ENCODE peak calls at places on chromosomes 4 and X, in four cellular contexts. O, W, C and R are unnamed samples.

GRCh38 chr4:2691313-2691712 is 64.8 kb downstream of the TNIP2 start:
- DNase-seq in C (no peak), W (no peak), O (no peak), R (no peak)

GRCh38 chrX:156005144-156005543 is 7.6 kb downstream of the IL9R start:
- DNase-seq in W (no peak), O (no peak), C (no peak), R (no peak)

GRCh38 chr4:92237559-92237958 is 66.2 kb upstream of the GRID2 start:
- DNase-seq in O (no peak), C (no peak), W (no peak), R (no peak)

GRCh38 chr4:113901994-113902787 is 77.3 kb downstream of the ARSJ start:
- DNase-seq in W (no peak), O (no peak), C (no peak), R (no peak)

GRCh38 chrX:115058276-115058675 is 40.9 kb upstream of the IL13RA2 start:
- DNase-seq in W (no peak), C (no peak), O (peak; percentile 77), R (peak; percentile 41)

GRCh38 chrX:118116308-118117068 is at the start of gene KLHL13:
- DNase-seq in C (no peak), W (peak; percentile 48), O (no peak), R (peak; percentile 28)

GRCh38 chrX:21932277-21932996 is 8.1 kb upstream of the SMS start:
- DNase-seq in O (peak; percentile 93), C (no peak), W (no peak), R (peak; percentile 89)

GRCh38 chr4:147578057-147578476 is 39.1 kb upstream of the TMEM184C start:
- DNase-seq in W (no peak), O (peak; percentile 89), C (no peak), R (peak; percentile 98)

GRCh38 chrX:72569786-72570185 is 2.9 kb downstream of the HDAC8 start:
- DNase-seq in W (no peak), C (no peak), O (peak; percentile 8), R (peak; percentile 67)

GRCh38 chr4:118265312-118266144 is 87.3 kb downstream of the PRSS12 start:
- DNase-seq in W (no peak), O (no peak), C (no peak), R (peak; percentile 35)

GRCh38 chr4:109861941-109862340 is 14.0 kb downstream of the LRIT3 start:
- DNase-seq in C (no peak), W (no peak), O (no peak), R (no peak)

GRCh38 chrX:38335382-38335781 is 8.1 kb upstream of the RPGR start:
- DNase-seq in W (no peak), O (no peak), C (no peak), R (no peak)

GRCh38 chr4:159390648-159391047 is 287.8 kb downstream of the RAPGEF2 start:
- DNase-seq in W (no peak), C (no peak), O (peak; percentile 97), R (peak; percentile 99)

GRCh38 chrX:53882331-53882730 is 161.9 kb downstream of the PHF8 start:
- DNase-seq in C (no peak), W (no peak), O (peak; percentile 79), R (no peak)

GRCh38 chr4:164572877-164573279 is 181.1 kb upstream of the SMIM31 start:
- DNase-seq in O (no peak), W (no peak), C (no peak), R (peak; percentile 78)

GRCh38 chr4:74230902-74231499 is 73.1 kb downstream of the MTHFD2L start:
- DNase-seq in W (peak; percentile 36), O (peak; percentile 84), C (peak; percentile 89), R (peak; percentile 77)

GRCh38 chr4:9679704-9680478 is 101.5 kb upstream of the DRD5 start:
- DNase-seq in C (no peak), O (no peak), W (no peak), R (no peak)

GRCh38 chr4:158624889-158625478 is 46.7 kb downstream of the C4orf46 start:
- DNase-seq in O (peak; percentile 57), C (peak; percentile 55), W (peak; percentile 87), R (peak; percentile 48)

GRCh38 chr4:147044241-147044640 is 98.6 kb upstream of the TTC29 start:
- DNase-seq in O (no peak), W (no peak), C (no peak), R (no peak)

GRCh38 chr4:136864580-136865185 is 667.6 kb downstream of the PCDH18 start:
- DNase-seq in C (peak; percentile 76), O (peak; percentile 80), W (peak; percentile 89), R (peak; percentile 37)

GRCh38 chrX:40145001-40145631 is 47.4 kb upstream of the BCOR start:
- DNase-seq in W (no peak), O (peak; percentile 23), C (no peak), R (no peak)

GRCh38 chrX:110733166-110733565 is 62.5 kb downstream of the CHRDL1 start:
- DNase-seq in W (no peak), C (no peak), O (peak; percentile 22), R (peak; percentile 40)

GRCh38 chr4:46506876-46507275 is 116.9 kb upstream of the GABRA2 start:
- DNase-seq in O (peak; percentile 12), W (no peak), C (no peak), R (peak; percentile 90)

GRCh38 chr4:154590329-154591006 is at the start of gene FGA:
- DNase-seq in O (no peak), W (no peak), C (no peak), R (no peak)

GRCh38 chr4:11367371-11367770 is 61.3 kb downstream of the HS3ST1 start:
- DNase-seq in O (peak; percentile 41), C (no peak), W (no peak), R (peak; percentile 12)

GRCh38 chr4:158523990-158524545 is 2.4 kb downstream of the RXFP1 start:
- DNase-seq in W (no peak), C (no peak), O (no peak), R (peak; percentile 66)

DNA sequence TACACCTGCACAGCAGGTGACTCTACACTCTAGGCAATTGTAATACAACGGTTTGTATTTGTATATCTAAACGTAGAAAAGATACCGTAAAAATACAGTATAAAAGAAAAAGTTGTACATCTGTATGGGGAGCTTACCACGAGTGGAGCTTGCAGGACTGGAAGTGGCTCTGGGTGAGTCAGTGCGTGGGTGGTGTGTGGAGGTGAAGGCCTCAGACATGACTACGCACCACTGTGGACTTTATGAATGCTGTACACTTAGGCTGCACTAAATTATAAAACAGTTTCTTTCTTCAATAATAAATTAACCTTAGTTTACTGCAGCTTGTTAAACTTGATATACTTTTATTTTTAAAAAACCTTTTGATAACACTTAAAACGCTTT is 85.0 kb upstream of the FAT1 start:
- DNase-seq in O (peak; percentile 58), C (no peak), W (no peak), R (peak; percentile 73)
- H3K4me2 ChIP-seq in O (no peak overlapping the region), C (no peak overlapping the region), W (no peak overlapping the region), R (peak overlapping the region; percentile 58)

DNA sequence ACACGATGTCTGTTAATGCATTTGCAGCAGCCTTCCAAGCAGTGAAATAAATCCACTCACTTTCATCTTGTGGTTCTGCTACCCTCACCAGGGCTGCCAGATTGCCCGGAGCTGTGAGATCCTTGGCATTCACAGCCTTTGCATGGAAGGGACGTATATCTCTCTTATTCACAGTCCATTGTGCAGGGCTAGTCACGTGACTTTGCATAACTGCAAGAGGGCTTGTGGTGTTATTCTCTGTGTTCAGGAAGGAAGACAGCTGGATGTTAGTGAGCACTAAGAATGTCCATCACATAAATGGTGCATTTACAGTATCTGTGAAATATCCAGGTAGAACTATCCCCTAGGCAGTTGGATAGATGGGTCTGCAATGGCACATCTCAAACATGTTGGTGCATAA is 96.5 kb upstream of the BEND4 start:
- DNase-seq in W (no peak), C (no peak), O (no peak), R (no peak)
- H2AFZ ChIP-seq in W (no peak overlapping the region), C (no peak overlapping the region), O (no peak overlapping the region), R (no peak overlapping the region)

GRCh38 chr4:53015681-53016080 is 153.6 kb downstream of the RASL11B start:
- DNase-seq in C (no peak), O (peak; percentile 73), W (peak; percentile 72), R (no peak)

GRCh38 chr4:53014881-53015280 is 152.8 kb downstream of the RASL11B start:
- DNase-seq in W (no peak), O (no peak), C (no peak), R (no peak)

GRCh38 chr4:53014368-53014767 is 152.3 kb downstream of the RASL11B start:
- DNase-seq in C (no peak), W (no peak), O (no peak), R (peak; percentile 4)

GRCh38 chr4:53013873-53014272 is 151.8 kb downstream of the RASL11B start:
- DNase-seq in O (no peak), W (no peak), C (no peak), R (no peak)

GRCh38 chr4:53016099-53016498 is 154.0 kb downstream of the RASL11B start:
- DNase-seq in O (no peak), C (no peak), W (no peak), R (no peak)
- H3K4me1 ChIP-seq in O (peaks cover 4% of the 10 kb centered on the region), C (no peaks in the 10 kb centered on the region), W (no peaks in the 10 kb centered on the region), R (no peaks in the 10 kb centered on the region)

GRCh38 chr4:4789462-4789861 is 70.0 kb upstream of the MSX1 start:
- DNase-seq in W (peak; percentile 76), C (no peak), O (no peak), R (no peak)
- H3K4me2 ChIP-seq in W (no peak overlapping the region), C (no peak overlapping the region), O (no peak overlapping the region), R (no peak overlapping the region)

DNA sequence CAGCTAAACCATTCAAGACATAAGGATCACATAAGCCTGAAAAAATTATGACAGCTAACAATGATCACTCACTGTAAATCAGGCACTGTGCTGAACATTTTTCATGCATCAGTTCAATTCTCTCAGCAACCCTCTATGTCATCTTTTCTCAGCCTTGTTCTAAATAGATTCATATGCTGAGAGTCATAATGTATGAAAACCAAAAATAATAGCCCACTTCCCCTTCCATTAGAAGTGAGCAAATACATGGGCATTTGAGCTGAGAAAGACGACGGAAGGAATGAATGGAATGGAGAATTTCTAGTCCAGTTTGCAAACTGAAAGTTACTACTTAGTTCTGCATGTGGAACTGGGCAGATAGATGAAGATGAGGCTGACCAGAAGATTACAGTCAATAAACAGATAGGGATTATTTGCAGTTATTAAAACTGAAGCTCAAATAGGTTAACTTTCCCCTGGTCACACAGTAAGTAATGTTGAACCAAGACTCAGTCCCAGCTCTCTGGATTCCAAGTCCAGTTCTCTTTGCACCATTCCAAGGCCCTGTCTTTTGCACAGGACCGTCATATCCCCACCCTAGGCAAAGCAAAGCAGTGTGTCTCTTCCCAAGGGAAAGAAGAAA is 1.6 kb upstream of the SH3RF1 start:
- DNase-seq in O (peak; percentile 52), C (no peak), W (no peak), R (peak; percentile 40)
- H2AFZ ChIP-seq in O (no peak overlapping the region), C (no peak overlapping the region), W (no peak overlapping the region), R (peak overlapping the region; percentile 9)

DNA sequence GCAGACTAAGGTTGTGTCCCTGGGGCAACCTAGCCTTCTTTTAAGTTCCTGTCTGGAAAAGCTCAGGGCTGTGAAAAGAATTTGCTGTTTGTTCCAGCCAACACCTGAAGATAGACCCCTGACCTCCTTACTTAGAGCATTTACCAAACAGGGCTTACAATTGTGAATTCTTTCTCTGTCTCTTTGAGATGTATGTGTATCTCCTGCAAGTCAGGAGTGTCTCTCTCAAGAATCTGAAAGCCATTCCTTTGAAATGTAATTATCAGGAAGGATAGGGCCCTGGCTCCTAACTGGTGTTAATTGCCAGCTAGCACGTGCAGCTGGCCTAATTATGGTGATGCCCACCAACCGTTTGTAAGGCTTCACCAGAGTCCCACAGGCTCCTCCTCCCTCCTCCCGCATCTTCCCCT is 18.2 kb downstream of the CCNG2 start:
- DNase-seq in O (no peak), C (no peak), W (no peak), R (no peak)
- H3K4me1 ChIP-seq in O (peaks cover 10% of the 10 kb centered on the region), C (no peaks in the 10 kb centered on the region), W (no peaks in the 10 kb centered on the region), R (peaks cover 60% of the 10 kb centered on the region)

GRCh38 chrX:119218198-119218597 is 17.9 kb upstream of the PGRMC1 start:
- DNase-seq in O (no peak), C (no peak), W (peak; percentile 53), R (no peak)
- H3K4me2 ChIP-seq in O (no peak overlapping the region), C (no peak overlapping the region), W (no peak overlapping the region), R (no peak overlapping the region)